ENCODE peak calls at places on chromosomes 13 and 19, in nine cellular contexts. One of them, this sample, is unnamed.

GRCh38 chr13:105118577-105118976 is 1416.9 kb downstream of the EFNB2 start:
- DNase-seq in spleen: no peak
- DNase-seq in foreskin keratinocyte: no peak
- DNase-seq in testis: no peak
- DNase-seq in astrocyte of the cerebellum: no peak
- DNase-seq in tibial artery: no peak
- DNase-seq in RWPE2: no peak
- DNase-seq in lower leg skin: no peak
- DNase-seq in natural killer cell: no peak
- DNase-seq in this sample: no peak

GRCh38 chr19:7799640-7800355 is 30.2 kb upstream of the EVI5L start:
- DNase-seq in natural killer cell: no peak
- DNase-seq in testis: peak
- DNase-seq in tibial artery: peak
- DNase-seq in RWPE2: no peak
- DNase-seq in astrocyte of the cerebellum: peak
- DNase-seq in foreskin keratinocyte: peak
- DNase-seq in lower leg skin: peak
- DNase-seq in spleen: peak
- DNase-seq in this sample: peak

GRCh38 chr13:42971670-42972355 is 20.2 kb downstream of the EPSTI1 start:
- DNase-seq in testis: no peak
- DNase-seq in tibial artery: no peak
- DNase-seq in astrocyte of the cerebellum: no peak
- DNase-seq in RWPE2: no peak
- DNase-seq in natural killer cell: no peak
- DNase-seq in lower leg skin: no peak
- DNase-seq in foreskin keratinocyte: no peak
- DNase-seq in spleen: no peak
- DNase-seq in this sample: no peak

GRCh38 chr19:2887391-2887914 is 13.3 kb upstream of the ZNF57 start:
- DNase-seq in foreskin keratinocyte: peak
- DNase-seq in spleen: no peak
- DNase-seq in lower leg skin: no peak
- DNase-seq in natural killer cell: no peak
- DNase-seq in testis: peak
- DNase-seq in tibial artery: no peak
- DNase-seq in astrocyte of the cerebellum: peak
- DNase-seq in RWPE2: no peak
- DNase-seq in this sample: peak

GRCh38 chr19:13110099-13110610 is 6.4 kb downstream of the TRMT1 start:
- DNase-seq in natural killer cell: no peak
- DNase-seq in testis: no peak
- DNase-seq in spleen: no peak
- DNase-seq in astrocyte of the cerebellum: no peak
- DNase-seq in tibial artery: no peak
- DNase-seq in RWPE2: no peak
- DNase-seq in lower leg skin: no peak
- DNase-seq in foreskin keratinocyte: no peak
- DNase-seq in this sample: no peak

GRCh38 chr13:97212540-97213146 is 9.5 kb upstream of the MBNL2 start:
- DNase-seq in lower leg skin: no peak
- DNase-seq in astrocyte of the cerebellum: no peak
- DNase-seq in RWPE2: no peak
- DNase-seq in testis: peak
- DNase-seq in spleen: no peak
- DNase-seq in foreskin keratinocyte: no peak
- DNase-seq in natural killer cell: no peak
- DNase-seq in tibial artery: no peak
- DNase-seq in this sample: peak

GRCh38 chr13:73449258-73449657 is 390.5 kb downstream of the KLF5 start:
- DNase-seq in astrocyte of the cerebellum: no peak
- DNase-seq in foreskin keratinocyte: no peak
- DNase-seq in natural killer cell: no peak
- DNase-seq in tibial artery: no peak
- DNase-seq in lower leg skin: no peak
- DNase-seq in spleen: no peak
- DNase-seq in testis: no peak
- DNase-seq in RWPE2: no peak
- DNase-seq in this sample: peak

GRCh38 chr19:58509731-58510083 is 2.1 kb downstream of the SLC27A5 start:
- DNase-seq in testis: no peak
- DNase-seq in spleen: no peak
- DNase-seq in astrocyte of the cerebellum: no peak
- DNase-seq in natural killer cell: no peak
- DNase-seq in RWPE2: no peak
- DNase-seq in lower leg skin: no peak
- DNase-seq in tibial artery: no peak
- DNase-seq in foreskin keratinocyte: no peak
- DNase-seq in this sample: no peak

GRCh38 chr13:58712191-58712590 is 1080.6 kb downstream of the PCDH17 start:
- DNase-seq in astrocyte of the cerebellum: no peak
- DNase-seq in RWPE2: no peak
- DNase-seq in spleen: no peak
- DNase-seq in tibial artery: no peak
- DNase-seq in foreskin keratinocyte: no peak
- DNase-seq in natural killer cell: no peak
- DNase-seq in lower leg skin: no peak
- DNase-seq in testis: no peak
- DNase-seq in this sample: no peak

GRCh38 chr13:41411536-41411935 is 45.8 kb upstream of the RGCC start:
- DNase-seq in foreskin keratinocyte: no peak
- DNase-seq in RWPE2: no peak
- DNase-seq in natural killer cell: no peak
- DNase-seq in astrocyte of the cerebellum: peak
- DNase-seq in testis: peak
- DNase-seq in lower leg skin: no peak
- DNase-seq in tibial artery: peak
- DNase-seq in spleen: peak
- DNase-seq in this sample: peak

GRCh38 chr13:41056996-41057711 is 4.2 kb upstream of the WBP4 start:
- DNase-seq in tibial artery: no peak
- DNase-seq in RWPE2: no peak
- DNase-seq in astrocyte of the cerebellum: no peak
- DNase-seq in natural killer cell: no peak
- DNase-seq in lower leg skin: no peak
- DNase-seq in spleen: no peak
- DNase-seq in foreskin keratinocyte: no peak
- DNase-seq in testis: no peak
- DNase-seq in this sample: no peak

GRCh38 chr19:41641879-41642485 is 15.1 kb upstream of the CEACAM4 start:
- DNase-seq in spleen: no peak
- DNase-seq in RWPE2: no peak
- DNase-seq in astrocyte of the cerebellum: no peak
- DNase-seq in lower leg skin: no peak
- DNase-seq in foreskin keratinocyte: no peak
- DNase-seq in tibial artery: peak
- DNase-seq in testis: peak
- DNase-seq in natural killer cell: peak
- DNase-seq in this sample: peak

GRCh38 chr13:25051065-25051464 is 44.9 kb upstream of the PABPC3 start:
- DNase-seq in lower leg skin: no peak
- DNase-seq in RWPE2: no peak
- DNase-seq in tibial artery: no peak
- DNase-seq in testis: no peak
- DNase-seq in foreskin keratinocyte: no peak
- DNase-seq in spleen: no peak
- DNase-seq in natural killer cell: no peak
- DNase-seq in astrocyte of the cerebellum: no peak
- DNase-seq in this sample: no peak

GRCh38 chr19:33997690-33998089 is 174.6 kb upstream of the LSM14A start:
- DNase-seq in natural killer cell: no peak
- DNase-seq in astrocyte of the cerebellum: no peak
- DNase-seq in foreskin keratinocyte: no peak
- DNase-seq in spleen: no peak
- DNase-seq in testis: no peak
- DNase-seq in tibial artery: no peak
- DNase-seq in lower leg skin: no peak
- DNase-seq in RWPE2: no peak
- DNase-seq in this sample: no peak

GRCh38 chr13:93847162-93847561 is 620.6 kb downstream of the GPC6 start:
- DNase-seq in lower leg skin: no peak
- DNase-seq in tibial artery: no peak
- DNase-seq in astrocyte of the cerebellum: peak
- DNase-seq in RWPE2: no peak
- DNase-seq in spleen: no peak
- DNase-seq in testis: no peak
- DNase-seq in natural killer cell: no peak
- DNase-seq in foreskin keratinocyte: peak
- DNase-seq in this sample: peak

GRCh38 chr13:70080030-70080429 is 27.6 kb upstream of the ATXN8OS start:
- DNase-seq in testis: no peak
- DNase-seq in astrocyte of the cerebellum: peak
- DNase-seq in lower leg skin: no peak
- DNase-seq in tibial artery: no peak
- DNase-seq in natural killer cell: no peak
- DNase-seq in spleen: no peak
- DNase-seq in RWPE2: no peak
- DNase-seq in foreskin keratinocyte: no peak
- DNase-seq in this sample: no peak

DNA sequence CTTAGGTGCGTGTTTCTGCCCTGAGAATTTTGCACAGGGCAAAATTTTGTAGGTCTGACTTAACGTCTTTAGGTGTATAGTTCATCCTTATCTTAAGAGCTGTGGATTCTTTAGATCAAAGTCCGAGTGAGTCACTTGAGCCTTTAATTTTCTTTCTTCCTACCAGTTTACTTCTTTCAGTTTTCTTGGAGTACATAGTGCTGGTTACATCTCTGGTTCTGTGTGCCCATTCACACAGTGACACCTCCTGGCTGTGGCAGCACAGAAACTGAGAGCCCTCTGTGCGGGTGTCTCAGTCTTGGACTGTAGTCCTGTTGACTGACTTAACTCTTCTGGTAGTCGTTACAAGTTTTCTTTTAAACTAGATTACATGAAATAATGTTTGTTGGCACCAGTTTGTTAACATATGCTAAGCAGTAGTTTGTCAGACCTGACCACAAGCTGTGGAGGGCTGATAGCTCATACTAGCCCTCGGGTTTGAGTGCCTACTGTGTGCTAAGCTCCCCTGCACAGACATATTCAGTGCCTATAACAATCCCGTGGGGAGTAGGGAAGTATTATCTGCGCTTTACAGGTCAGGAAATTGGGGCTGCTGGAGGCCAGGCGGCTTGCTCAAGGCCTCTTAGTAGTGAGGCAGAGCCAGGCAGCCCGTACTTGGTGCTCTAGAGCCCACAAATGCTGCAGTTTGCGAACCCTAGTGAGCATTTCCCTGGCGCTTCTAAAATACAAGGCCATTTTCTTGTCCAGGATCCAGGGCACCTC is 1.6 kb downstream of the GATAD2A start:
- DNase-seq in testis: peak
- DNase-seq in natural killer cell: peak
- DNase-seq in RWPE2: no peak
- DNase-seq in astrocyte of the cerebellum: no peak
- DNase-seq in lower leg skin: no peak
- DNase-seq in tibial artery: no peak
- DNase-seq in foreskin keratinocyte: no peak
- DNase-seq in spleen: peak
- DNase-seq in this sample: no peak
- TF ChIP-seq CTCF in testis: peak
- TF ChIP-seq CTCF in natural killer cell: peak
- TF ChIP-seq CTCF in RWPE2: peak
- TF ChIP-seq CTCF in astrocyte of the cerebellum: peak
- TF ChIP-seq CTCF in lower leg skin: no peak
- TF ChIP-seq CTCF in tibial artery: peak
- TF ChIP-seq CTCF in foreskin keratinocyte: peak
- TF ChIP-seq CTCF in spleen: peak
- TF ChIP-seq CTCF in this sample: peak

GRCh38 chr19:19524053-19524452 is 4.7 kb upstream of the YJEFN3 start:
- DNase-seq in testis: no peak
- DNase-seq in spleen: no peak
- DNase-seq in tibial artery: no peak
- DNase-seq in RWPE2: no peak
- DNase-seq in lower leg skin: no peak
- DNase-seq in natural killer cell: no peak
- DNase-seq in astrocyte of the cerebellum: no peak
- DNase-seq in foreskin keratinocyte: no peak
- DNase-seq in this sample: no peak
- TF ChIP-seq CTCF in testis: no peak
- TF ChIP-seq CTCF in spleen: no peak
- TF ChIP-seq CTCF in tibial artery: no peak
- TF ChIP-seq CTCF in RWPE2: no peak
- TF ChIP-seq CTCF in lower leg skin: no peak
- TF ChIP-seq CTCF in natural killer cell: no peak
- TF ChIP-seq CTCF in astrocyte of the cerebellum: no peak
- TF ChIP-seq CTCF in foreskin keratinocyte: no peak
- TF ChIP-seq CTCF in this sample: no peak

GRCh38 chr19:17391371-17392151 is 2.4 kb downstream of the CCDC194 start:
- DNase-seq in testis: no peak
- DNase-seq in lower leg skin: no peak
- DNase-seq in astrocyte of the cerebellum: no peak
- DNase-seq in foreskin keratinocyte: no peak
- DNase-seq in natural killer cell: no peak
- DNase-seq in spleen: no peak
- DNase-seq in tibial artery: no peak
- DNase-seq in RWPE2: no peak
- DNase-seq in this sample: no peak
- TF ChIP-seq CTCF in testis: no peak
- TF ChIP-seq CTCF in lower leg skin: no peak
- TF ChIP-seq CTCF in astrocyte of the cerebellum: no peak
- TF ChIP-seq CTCF in foreskin keratinocyte: no peak
- TF ChIP-seq CTCF in natural killer cell: peak
- TF ChIP-seq CTCF in spleen: no peak
- TF ChIP-seq CTCF in tibial artery: no peak
- TF ChIP-seq CTCF in RWPE2: peak
- TF ChIP-seq CTCF in this sample: peak

GRCh38 chr19:10769533-10770491 is 51.9 kb downstream of the DNM2 start:
- DNase-seq in spleen: no peak
- DNase-seq in natural killer cell: no peak
- DNase-seq in lower leg skin: no peak
- DNase-seq in foreskin keratinocyte: no peak
- DNase-seq in astrocyte of the cerebellum: no peak
- DNase-seq in RWPE2: no peak
- DNase-seq in testis: peak
- DNase-seq in tibial artery: peak
- DNase-seq in this sample: no peak
- TF ChIP-seq CTCF in spleen: peak
- TF ChIP-seq CTCF in natural killer cell: no peak
- TF ChIP-seq CTCF in lower leg skin: no peak
- TF ChIP-seq CTCF in foreskin keratinocyte: peak
- TF ChIP-seq CTCF in astrocyte of the cerebellum: peak
- TF ChIP-seq CTCF in RWPE2: no peak
- TF ChIP-seq CTCF in testis: peak
- TF ChIP-seq CTCF in tibial artery: peak
- TF ChIP-seq CTCF in this sample: no peak

GRCh38 chr19:49056101-49056901 is 1.2 kb downstream of the CGB7 start:
- DNase-seq in testis: peak
- DNase-seq in lower leg skin: peak
- DNase-seq in RWPE2: peak
- DNase-seq in foreskin keratinocyte: no peak
- DNase-seq in tibial artery: peak
- DNase-seq in astrocyte of the cerebellum: no peak
- DNase-seq in spleen: peak
- DNase-seq in natural killer cell: peak
- DNase-seq in this sample: peak
- TF ChIP-seq CTCF in testis: peak
- TF ChIP-seq CTCF in lower leg skin: no peak
- TF ChIP-seq CTCF in RWPE2: no peak
- TF ChIP-seq CTCF in foreskin keratinocyte: peak
- TF ChIP-seq CTCF in tibial artery: no peak
- TF ChIP-seq CTCF in astrocyte of the cerebellum: peak
- TF ChIP-seq CTCF in spleen: no peak
- TF ChIP-seq CTCF in natural killer cell: no peak
- TF ChIP-seq CTCF in this sample: peak